ENCODE peak calls at places on chromosomes 3 and 15, in five cellular contexts. F is EH; N is activated T-cell treated with anti-CD3 and anti-CD28 coated beads, Interleukin-2, amount 50 U/mL, for 1 hour; S is stomach; L is NCI-H510A treated with DMSO at 0.1 percent for 48 hours. J is an unnamed sample.

GRCh38 chr3:138051946-138052802 is 42.2 kb downstream of the CLDN18 start:
- DNase-seq in F (peak; percentile 58), N (no peak), S (peak; percentile 75), L (peak; percentile 20), J (peak; percentile 26)

GRCh38 chr15:35545316-35545824 is 595 bp downstream of the DPH6 start:
- DNase-seq in F (peak; percentile 74), N (no peak), S (peak; percentile 31), L (peak; percentile 39), J (no peak)

GRCh38 chr15:51874751-51875644 is 45.5 kb downstream of the TMOD3 start:
- DNase-seq in F (peak; percentile 98), N (no peak), S (peak; percentile 31), L (no peak), J (no peak)

GRCh38 chr15:60420322-60420721 is 22.5 kb upstream of the ANXA2 start:
- DNase-seq in F (no peak), N (no peak), S (no peak), L (no peak), J (no peak)

GRCh38 chr3:76561494-76562242 is 478.2 kb upstream of the ROBO2 start:
- DNase-seq in F (no peak), N (no peak), S (no peak), L (peak; percentile 30), J (peak; percentile 63)

GRCh38 chr3:129045675-129046036 is 14.9 kb upstream of the GP9 start:
- DNase-seq in F (no peak), N (peak; percentile 65), S (no peak), L (no peak), J (no peak)

GRCh38 chr15:51727141-51727897 is 10.1 kb downstream of the LYSMD2 start:
- DNase-seq in F (peak; percentile 78), N (no peak), S (no peak), L (no peak), J (no peak)

GRCh38 chr3:197468866-197469382 is 86.8 kb downstream of the BDH1 start:
- DNase-seq in F (peak; percentile 55), N (no peak), S (peak; percentile 33), L (no peak), J (no peak)

GRCh38 chr15:99096173-99096893 is 8.5 kb upstream of the SYNM start:
- DNase-seq in F (no peak), N (no peak), S (no peak), L (no peak), J (no peak)

GRCh38 chr3:195102609-195103467 is 168.1 kb downstream of the XXYLT1 start:
- DNase-seq in F (peak; percentile 96), N (no peak), S (no peak), L (no peak), J (peak; percentile 27)

GRCh38 chr3:41167722-41168497 is 31.4 kb upstream of the CTNNB1 start:
- DNase-seq in F (no peak), N (no peak), S (no peak), L (no peak), J (no peak)

GRCh38 chr3:63473641-63474166 is 178.8 kb upstream of the SNTN start:
- DNase-seq in F (no peak), N (no peak), S (no peak), L (peak; percentile 34), J (no peak)

GRCh38 chr3:150407818-150408231 is 273 bp upstream of the TSC22D2 start:
- DNase-seq in F (no peak), N (peak; percentile 100), S (no peak), L (peak; percentile 89), J (no peak)

GRCh38 chr15:51331141-51331540 is 7.3 kb downstream of the CYP19A1 start:
- DNase-seq in F (no peak), N (no peak), S (no peak), L (no peak), J (no peak)

GRCh38 chr15:90165157-90165556 is 36.0 kb upstream of the SEMA4B start:
- DNase-seq in F (no peak), N (no peak), S (no peak), L (no peak), J (no peak)

GRCh38 chr15:48946088-48946839 is 17.5 kb downstream of the SHC4 start:
- DNase-seq in F (peak; percentile 71), N (no peak), S (no peak), L (no peak), J (no peak)

GRCh38 chr15:73467758-73468157 is 24.8 kb downstream of the REC114 start:
- DNase-seq in F (no peak), N (no peak), S (no peak), L (no peak), J (no peak)

GRCh38 chr15:42319206-42319605 is 40.1 kb upstream of the CAPN3 start:
- DNase-seq in F (no peak), N (no peak), S (no peak), L (no peak), J (no peak)

GRCh38 chr15:50184863-50185504 is 3.0 kb downstream of the SLC27A2 start:
- DNase-seq in F (no peak), N (no peak), S (no peak), L (no peak), J (no peak)

J was measured in DMS153.